ENCODE peak calls at places on chromosomes 7 and 10, in six cellular contexts. T, R, J, X, H and B are unnamed samples.

GRCh38 chr10:61786728-61787127 is 114.8 kb upstream of the ARID5B start:
- DNase-seq in R (no peak), J (no peak), H (peak), X (no peak), T (no peak), B (no peak)

GRCh38 chr10:44478040-44478439 is 93.1 kb upstream of the CXCL12 start:
- DNase-seq in H (no peak), X (no peak), T (no peak), J (no peak), R (no peak), B (no peak)

GRCh38 chr10:132158810-132159209 is 27.9 kb upstream of the DPYSL4 start:
- DNase-seq in R (no peak), T (peak), X (peak), J (peak), H (no peak), B (no peak)

GRCh38 chr7:27898735-27899134 is 158.8 kb downstream of the TAX1BP1 start:
- DNase-seq in R (no peak), T (no peak), J (no peak), X (no peak), H (no peak), B (no peak)

GRCh38 chr7:158311791-158312190 is 275.8 kb downstream of the PTPRN2 start:
- DNase-seq in J (no peak), T (no peak), R (no peak), X (no peak), H (no peak), B (no peak)

GRCh38 chr7:14836006-14836405 is 66.5 kb downstream of the DGKB start:
- DNase-seq in H (no peak), T (no peak), X (no peak), R (peak), J (no peak), B (no peak)

GRCh38 chr7:73799282-73800141 is 29.4 kb upstream of the CLDN3 start:
- DNase-seq in J (no peak), T (no peak), H (peak), R (no peak), X (no peak), B (no peak)

GRCh38 chr10:22010973-22011408 is 7.5 kb upstream of the DNAJC1 start:
- DNase-seq in R (peak), H (no peak), X (no peak), T (peak), J (no peak), B (no peak)

GRCh38 chr7:24824400-24824799 is 67.1 kb upstream of the GSDME start:
- DNase-seq in T (no peak), R (no peak), X (no peak), J (no peak), H (no peak), B (no peak)